ENCODE peak calls at places on chromosomes 7 and 10, in eight cellular contexts. One of them, this sample, is unnamed.

GRCh38 chr10:76415559-76415958 is 984.1 kb downstream of the LRMDA start:
- DNase-seq in HCT116: no peak
- DNase-seq in suprapubic skin: no peak
- DNase-seq in sigmoid colon: no peak
- DNase-seq in endothelial cell of umbilical vein: no peak
- DNase-seq in breast epithelium: no peak
- DNase-seq in prostate gland: no peak
- DNase-seq in transverse colon: peak; percentile 31
- DNase-seq in this sample: no peak

GRCh38 chr10:73840056-73840402 is 28.6 kb upstream of the NDST2 start:
- DNase-seq in HCT116: no peak
- DNase-seq in breast epithelium: no peak
- DNase-seq in prostate gland: no peak
- DNase-seq in suprapubic skin: no peak
- DNase-seq in transverse colon: no peak
- DNase-seq in endothelial cell of umbilical vein: no peak
- DNase-seq in sigmoid colon: no peak
- DNase-seq in this sample: no peak

GRCh38 chr10:98323221-98324164 is 55.5 kb upstream of the LOXL4 start:
- DNase-seq in suprapubic skin: peak; percentile 84
- DNase-seq in transverse colon: peak; percentile 29
- DNase-seq in prostate gland: no peak
- DNase-seq in endothelial cell of umbilical vein: peak; percentile 54
- DNase-seq in HCT116: peak; percentile 83
- DNase-seq in breast epithelium: no peak
- DNase-seq in sigmoid colon: peak; percentile 82
- DNase-seq in this sample: peak; percentile 61

GRCh38 chr7:158251061-158251965 is 336.3 kb downstream of the PTPRN2 start:
- DNase-seq in transverse colon: no peak
- DNase-seq in breast epithelium: no peak
- DNase-seq in prostate gland: no peak
- DNase-seq in HCT116: no peak
- DNase-seq in sigmoid colon: no peak
- DNase-seq in suprapubic skin: no peak
- DNase-seq in endothelial cell of umbilical vein: no peak
- DNase-seq in this sample: no peak

GRCh38 chr10:35746004-35746403 is 103.9 kb upstream of the FZD8 start:
- DNase-seq in prostate gland: no peak
- DNase-seq in endothelial cell of umbilical vein: no peak
- DNase-seq in breast epithelium: no peak
- DNase-seq in transverse colon: no peak
- DNase-seq in suprapubic skin: no peak
- DNase-seq in sigmoid colon: no peak
- DNase-seq in HCT116: no peak
- DNase-seq in this sample: no peak

GRCh38 chr7:142535123-142535779 is 214.0 kb upstream of the PRSS1 start:
- DNase-seq in HCT116: peak; percentile 76
- DNase-seq in transverse colon: peak; percentile 65
- DNase-seq in suprapubic skin: no peak
- DNase-seq in breast epithelium: no peak
- DNase-seq in prostate gland: no peak
- DNase-seq in sigmoid colon: no peak
- DNase-seq in endothelial cell of umbilical vein: peak; percentile 86
- DNase-seq in this sample: peak; percentile 50

GRCh38 chr7:24922099-24922773 is 57.7 kb downstream of the OSBPL3 start:
- DNase-seq in HCT116: no peak
- DNase-seq in sigmoid colon: no peak
- DNase-seq in transverse colon: no peak
- DNase-seq in breast epithelium: no peak
- DNase-seq in suprapubic skin: no peak
- DNase-seq in prostate gland: no peak
- DNase-seq in endothelial cell of umbilical vein: peak; percentile 36
- DNase-seq in this sample: no peak

GRCh38 chr7:101386558-101387199 is 24.0 kb downstream of the COL26A1 start:
- DNase-seq in suprapubic skin: no peak
- DNase-seq in breast epithelium: no peak
- DNase-seq in endothelial cell of umbilical vein: no peak
- DNase-seq in HCT116: no peak
- DNase-seq in transverse colon: no peak
- DNase-seq in sigmoid colon: no peak
- DNase-seq in prostate gland: peak; percentile 14
- DNase-seq in this sample: no peak

GRCh38 chr7:31553636-31554035 is 39.7 kb downstream of the ITPRID1 start:
- DNase-seq in HCT116: no peak
- DNase-seq in endothelial cell of umbilical vein: no peak
- DNase-seq in transverse colon: no peak
- DNase-seq in sigmoid colon: no peak
- DNase-seq in prostate gland: peak; percentile 36
- DNase-seq in breast epithelium: no peak
- DNase-seq in suprapubic skin: no peak
- DNase-seq in this sample: no peak

GRCh38 chr7:12687213-12688171 is at the start of gene ARL4A:
- DNase-seq in HCT116: peak; percentile 96
- DNase-seq in suprapubic skin: peak; percentile 99
- DNase-seq in prostate gland: peak; percentile 100
- DNase-seq in sigmoid colon: peak; percentile 99
- DNase-seq in breast epithelium: peak; percentile 99
- DNase-seq in endothelial cell of umbilical vein: peak; percentile 99
- DNase-seq in transverse colon: peak; percentile 99
- DNase-seq in this sample: peak; percentile 99
- TF ChIP-seq POLR2AphosphoS5 in HCT116: peak; percentile 99
- TF ChIP-seq POLR2AphosphoS5 in suprapubic skin: peak; percentile 87
- TF ChIP-seq POLR2AphosphoS5 in prostate gland: peak; percentile 91
- TF ChIP-seq POLR2AphosphoS5 in sigmoid colon: peak; percentile 91
- TF ChIP-seq POLR2AphosphoS5 in breast epithelium: peak; percentile 67
- TF ChIP-seq POLR2AphosphoS5 in endothelial cell of umbilical vein: peak; percentile 86
- TF ChIP-seq POLR2AphosphoS5 in transverse colon: peak; percentile 98
- TF ChIP-seq POLR2AphosphoS5 in this sample: peak; percentile 65

DNA sequence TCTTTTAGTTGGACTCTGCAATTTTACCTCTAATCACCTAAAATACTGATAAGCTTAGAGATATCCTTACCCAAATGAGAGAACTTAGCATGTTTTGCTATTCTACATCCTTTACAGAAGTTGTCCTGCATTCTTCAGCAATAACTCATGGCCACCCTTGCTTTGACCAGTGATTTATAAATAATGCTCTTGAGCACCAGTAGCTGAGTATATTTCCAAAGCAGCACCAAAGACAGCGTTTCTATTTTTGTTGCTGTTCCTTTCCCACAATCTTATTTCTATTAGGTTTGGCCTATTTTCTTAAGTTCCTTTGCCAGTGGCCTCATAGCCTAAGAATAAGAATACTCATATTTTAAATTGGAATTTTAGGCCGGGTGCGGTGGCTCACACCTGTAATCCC is 15.0 kb downstream of the ARPC1A start:
- DNase-seq in transverse colon: no peak
- DNase-seq in sigmoid colon: no peak
- DNase-seq in prostate gland: no peak
- DNase-seq in suprapubic skin: no peak
- DNase-seq in endothelial cell of umbilical vein: no peak
- DNase-seq in breast epithelium: no peak
- DNase-seq in HCT116: no peak
- DNase-seq in this sample: no peak
- H3K36me3 ChIP-seq in transverse colon: peaks cover 53% of the 10 kb centered on the region
- H3K36me3 ChIP-seq in sigmoid colon: peaks cover 52% of the 10 kb centered on the region
- H3K36me3 ChIP-seq in prostate gland: no peaks in the 10 kb centered on the region
- H3K36me3 ChIP-seq in suprapubic skin: peaks cover 83% of the 10 kb centered on the region
- H3K36me3 ChIP-seq in endothelial cell of umbilical vein: peaks cover 23% of the 10 kb centered on the region
- H3K36me3 ChIP-seq in breast epithelium: peaks cover 8% of the 10 kb centered on the region
- H3K36me3 ChIP-seq in HCT116: peaks cover 48% of the 10 kb centered on the region
- H3K36me3 ChIP-seq in this sample: peaks cover 99% of the 10 kb centered on the region

GRCh38 chr7:103075337-103075918 is 488 bp downstream of the ARMC10 start:
- DNase-seq in endothelial cell of umbilical vein: peak; percentile 63
- DNase-seq in prostate gland: peak; percentile 39
- DNase-seq in HCT116: no peak
- DNase-seq in suprapubic skin: peak; percentile 75
- DNase-seq in transverse colon: peak; percentile 56
- DNase-seq in sigmoid colon: peak; percentile 78
- DNase-seq in breast epithelium: peak; percentile 54
- DNase-seq in this sample: peak; percentile 58
- TF ChIP-seq POLR2AphosphoS5 in endothelial cell of umbilical vein: no peak
- TF ChIP-seq POLR2AphosphoS5 in prostate gland: no peak
- TF ChIP-seq POLR2AphosphoS5 in HCT116: no peak
- TF ChIP-seq POLR2AphosphoS5 in suprapubic skin: no peak
- TF ChIP-seq POLR2AphosphoS5 in transverse colon: no peak
- TF ChIP-seq POLR2AphosphoS5 in sigmoid colon: no peak
- TF ChIP-seq POLR2AphosphoS5 in breast epithelium: no peak
- TF ChIP-seq POLR2AphosphoS5 in this sample: no peak

GRCh38 chr7:73482746-73483145 is 39.3 kb downstream of the BAZ1B start:
- DNase-seq in endothelial cell of umbilical vein: no peak
- DNase-seq in HCT116: no peak
- DNase-seq in prostate gland: no peak
- DNase-seq in transverse colon: no peak
- DNase-seq in suprapubic skin: no peak
- DNase-seq in sigmoid colon: no peak
- DNase-seq in breast epithelium: no peak
- DNase-seq in this sample: no peak
- H3K36me3 ChIP-seq in endothelial cell of umbilical vein: peaks cover 24% of the 10 kb centered on the region
- H3K36me3 ChIP-seq in HCT116: peaks cover 47% of the 10 kb centered on the region
- H3K36me3 ChIP-seq in prostate gland: no peaks in the 10 kb centered on the region
- H3K36me3 ChIP-seq in transverse colon: peaks cover 36% of the 10 kb centered on the region
- H3K36me3 ChIP-seq in suprapubic skin: peaks cover 70% of the 10 kb centered on the region
- H3K36me3 ChIP-seq in sigmoid colon: peaks cover 26% of the 10 kb centered on the region
- H3K36me3 ChIP-seq in breast epithelium: no peaks in the 10 kb centered on the region
- H3K36me3 ChIP-seq in this sample: peaks cover 91% of the 10 kb centered on the region

GRCh38 chr10:114663631-114664030 is 5.6 kb upstream of the ABLIM1 start:
- DNase-seq in breast epithelium: no peak
- DNase-seq in transverse colon: no peak
- DNase-seq in suprapubic skin: no peak
- DNase-seq in sigmoid colon: no peak
- DNase-seq in prostate gland: no peak
- DNase-seq in HCT116: no peak
- DNase-seq in endothelial cell of umbilical vein: no peak
- DNase-seq in this sample: no peak
- TF ChIP-seq POLR2AphosphoS5 in breast epithelium: no peak
- TF ChIP-seq POLR2AphosphoS5 in transverse colon: no peak
- TF ChIP-seq POLR2AphosphoS5 in suprapubic skin: no peak
- TF ChIP-seq POLR2AphosphoS5 in sigmoid colon: no peak
- TF ChIP-seq POLR2AphosphoS5 in prostate gland: no peak
- TF ChIP-seq POLR2AphosphoS5 in HCT116: no peak
- TF ChIP-seq POLR2AphosphoS5 in endothelial cell of umbilical vein: no peak
- TF ChIP-seq POLR2AphosphoS5 in this sample: no peak

GRCh38 chr10:132162590-132163277 is 24.0 kb upstream of the DPYSL4 start:
- DNase-seq in endothelial cell of umbilical vein: no peak
- DNase-seq in HCT116: no peak
- DNase-seq in sigmoid colon: no peak
- DNase-seq in breast epithelium: no peak
- DNase-seq in transverse colon: peak; percentile 35
- DNase-seq in suprapubic skin: no peak
- DNase-seq in prostate gland: peak; percentile 22
- DNase-seq in this sample: peak; percentile 45

GRCh38 chr10:132164801-132165278 is 21.9 kb upstream of the DPYSL4 start:
- DNase-seq in transverse colon: peak; percentile 44
- DNase-seq in prostate gland: no peak
- DNase-seq in suprapubic skin: no peak
- DNase-seq in sigmoid colon: no peak
- DNase-seq in HCT116: no peak
- DNase-seq in endothelial cell of umbilical vein: no peak
- DNase-seq in breast epithelium: no peak
- DNase-seq in this sample: peak; percentile 44

GRCh38 chr10:132163278-132163765 is 23.4 kb upstream of the DPYSL4 start:
- DNase-seq in transverse colon: peak; percentile 51
- DNase-seq in prostate gland: peak; percentile 48
- DNase-seq in sigmoid colon: no peak
- DNase-seq in endothelial cell of umbilical vein: no peak
- DNase-seq in suprapubic skin: no peak
- DNase-seq in breast epithelium: no peak
- DNase-seq in HCT116: peak; percentile 79
- DNase-seq in this sample: peak; percentile 49

GRCh38 chr10:132163826-132164515 is 22.8 kb upstream of the DPYSL4 start:
- DNase-seq in suprapubic skin: no peak
- DNase-seq in endothelial cell of umbilical vein: no peak
- DNase-seq in sigmoid colon: no peak
- DNase-seq in transverse colon: no peak
- DNase-seq in prostate gland: no peak
- DNase-seq in breast epithelium: no peak
- DNase-seq in HCT116: no peak
- DNase-seq in this sample: no peak

GRCh38 chr10:132162021-132162531 is 24.7 kb upstream of the DPYSL4 start:
- DNase-seq in endothelial cell of umbilical vein: no peak
- DNase-seq in breast epithelium: no peak
- DNase-seq in transverse colon: no peak
- DNase-seq in sigmoid colon: no peak
- DNase-seq in suprapubic skin: no peak
- DNase-seq in prostate gland: no peak
- DNase-seq in HCT116: no peak
- DNase-seq in this sample: no peak
- H3K36me3 ChIP-seq in endothelial cell of umbilical vein: no peaks in the 10 kb centered on the region
- H3K36me3 ChIP-seq in breast epithelium: no peaks in the 10 kb centered on the region
- H3K36me3 ChIP-seq in transverse colon: no peaks in the 10 kb centered on the region
- H3K36me3 ChIP-seq in sigmoid colon: no peaks in the 10 kb centered on the region
- H3K36me3 ChIP-seq in suprapubic skin: no peaks in the 10 kb centered on the region
- H3K36me3 ChIP-seq in prostate gland: no peaks in the 10 kb centered on the region
- H3K36me3 ChIP-seq in HCT116: no peaks in the 10 kb centered on the region
- H3K36me3 ChIP-seq in this sample: no peaks in the 10 kb centered on the region

This sample was measured in stomach.